ENCODE peak calls at places on chromosomes 6 and 20, in five cellular contexts. Z is stimulated activated CD8-positive, alpha-beta memory T cell treated with anti-CD3 and anti-CD28 coated beads, Interleukin-4, amount 100 ng/mL, for 1 hour; L is BE2C; N is neural crest cell; S is mucosa of gallbladder. R is an unnamed sample.

GRCh38 chr20:33419140-33419974 is 18.0 kb upstream of the CDK5RAP1 start:
- DNase-seq in Z (no peak), L (peak; percentile 71), N (no peak), S (no peak), R (no peak)

GRCh38 chr6:135568366-135568765 is 70.8 kb upstream of the AHI1 start:
- DNase-seq in Z (peak; percentile 27), L (no peak), N (no peak), S (peak; percentile 35), R (peak; percentile 45)

GRCh38 chr6:84033523-84034451 is at the start of gene MRAP2:
- DNase-seq in Z (no peak), L (peak; percentile 65), N (peak; percentile 35), S (no peak), R (peak; percentile 56)

GRCh38 chr6:125834347-125834746 is 43.6 kb downstream of the NCOA7 start:
- DNase-seq in Z (no peak), L (no peak), N (no peak), S (no peak), R (no peak)

GRCh38 chr6:82870582-82871172 is 195.0 kb downstream of the UBE3D start:
- DNase-seq in Z (no peak), L (no peak), N (no peak), S (no peak), R (no peak)

GRCh38 chr20:22226849-22227248 is 357.5 kb downstream of the FOXA2 start:
- DNase-seq in Z (no peak), L (no peak), N (no peak), S (no peak), R (no peak)

GRCh38 chr20:2942439-2942838 is 69.2 kb downstream of the PTPRA start:
- DNase-seq in Z (no peak), L (no peak), N (no peak), S (no peak), R (no peak)

GRCh38 chr6:36820700-36821580 is 18.3 kb downstream of the CPNE5 start:
- DNase-seq in Z (no peak), L (no peak), N (no peak), S (no peak), R (peak; percentile 46)

GRCh38 chr6:132511159-132511835 is 1.6 kb downstream of the STX7 start:
- DNase-seq in Z (no peak), L (no peak), N (no peak), S (peak; percentile 47), R (no peak)

GRCh38 chr20:62067547-62068260 is 2.0 kb upstream of the TAF4 start:
- DNase-seq in Z (no peak), L (no peak), N (no peak), S (no peak), R (no peak)

GRCh38 chr6:162032620-162033019 is 694.9 kb downstream of the PRKN start:
- DNase-seq in Z (no peak), L (no peak), N (no peak), S (no peak), R (no peak)